ENCODE peak calls at places on chromosomes 2 and 18, in four cellular contexts. One of them, this sample, is unnamed.

GRCh38 chr2:133139847-133140533 is 428.3 kb downstream of the NCKAP5 start:
- DNase-seq in HFF-Myc: no peak
- DNase-seq in Peyer's patch: no peak
- DNase-seq in colonic mucosa: no peak
- DNase-seq in this sample: peak; percentile 10

GRCh38 chr2:236568068-236568921 is 1.3 kb upstream of the ACKR3 start:
- DNase-seq in HFF-Myc: no peak
- DNase-seq in Peyer's patch: peak; percentile 57
- DNase-seq in colonic mucosa: peak; percentile 38
- DNase-seq in this sample: peak; percentile 25

GRCh38 chr2:206533977-206534376 is 90.6 kb downstream of the ADAM23 start:
- DNase-seq in HFF-Myc: no peak
- DNase-seq in Peyer's patch: no peak
- DNase-seq in colonic mucosa: no peak
- DNase-seq in this sample: no peak

GRCh38 chr2:231364961-231365810 is 30.3 kb upstream of the B3GNT7 start:
- DNase-seq in HFF-Myc: peak; percentile 76
- DNase-seq in Peyer's patch: no peak
- DNase-seq in colonic mucosa: peak; percentile 78
- DNase-seq in this sample: peak; percentile 79

GRCh38 chr2:70716951-70717350 is 51.0 kb downstream of the ADD2 start:
- DNase-seq in HFF-Myc: no peak
- DNase-seq in Peyer's patch: no peak
- DNase-seq in colonic mucosa: no peak
- DNase-seq in this sample: no peak

GRCh38 chr2:28326873-28327495 is 65.7 kb upstream of the FOSL2 start:
- DNase-seq in HFF-Myc: no peak
- DNase-seq in Peyer's patch: no peak
- DNase-seq in colonic mucosa: no peak
- DNase-seq in this sample: no peak

GRCh38 chr2:114550895-114551793 is 108.7 kb downstream of the DPP10 start:
- DNase-seq in HFF-Myc: no peak
- DNase-seq in Peyer's patch: no peak
- DNase-seq in colonic mucosa: peak; percentile 78
- DNase-seq in this sample: peak; percentile 19

GRCh38 chr2:84906108-84906899 is 848 bp downstream of the TMSB10 start:
- DNase-seq in HFF-Myc: no peak
- DNase-seq in Peyer's patch: peak; percentile 75
- DNase-seq in colonic mucosa: peak; percentile 60
- DNase-seq in this sample: no peak

GRCh38 chr2:177338177-177338721 is 54.3 kb upstream of the AGPS start:
- DNase-seq in HFF-Myc: peak; percentile 21
- DNase-seq in Peyer's patch: no peak
- DNase-seq in colonic mucosa: no peak
- DNase-seq in this sample: peak; percentile 70

GRCh38 chr18:46434629-46435028 is 222.4 kb downstream of the LOXHD1 start:
- DNase-seq in HFF-Myc: no peak
- DNase-seq in Peyer's patch: no peak
- DNase-seq in colonic mucosa: no peak
- DNase-seq in this sample: no peak

GRCh38 chr2:233035426-233036161 is 3.1 kb downstream of the NEU2 start:
- DNase-seq in HFF-Myc: no peak
- DNase-seq in Peyer's patch: no peak
- DNase-seq in colonic mucosa: no peak
- DNase-seq in this sample: no peak
- H3K4me3 ChIP-seq in HFF-Myc: no peak overlapping the region
- H3K4me3 ChIP-seq in Peyer's patch: no peak overlapping the region
- H3K4me3 ChIP-seq in colonic mucosa: no peak overlapping the region
- H3K4me3 ChIP-seq in this sample: no peak overlapping the region

DNA sequence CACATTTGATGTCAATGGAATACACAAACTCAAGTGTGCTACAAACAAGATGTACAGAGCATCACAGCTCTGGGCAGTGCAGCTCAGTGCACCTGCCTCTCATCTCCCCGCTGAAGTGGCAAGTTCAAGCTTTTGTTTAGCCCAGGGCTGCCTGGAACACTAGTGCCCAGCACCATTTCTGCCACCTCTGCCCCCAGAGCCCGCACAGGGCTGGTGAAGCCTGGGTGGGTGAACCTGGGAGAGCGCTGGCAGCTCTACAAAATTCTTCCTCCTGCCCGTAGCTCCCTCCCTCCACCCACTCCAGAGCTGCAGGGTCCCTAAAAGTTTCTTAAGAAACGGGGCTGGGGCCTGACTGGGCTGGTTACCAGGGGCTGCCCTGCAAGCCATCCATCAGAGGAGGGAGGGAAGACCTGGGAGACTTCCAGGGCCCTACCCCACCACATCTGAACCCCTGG is 1.5 kb downstream of the HES6 start:
- DNase-seq in HFF-Myc: no peak
- DNase-seq in Peyer's patch: no peak
- DNase-seq in colonic mucosa: no peak
- DNase-seq in this sample: no peak
- H3K4me3 ChIP-seq in HFF-Myc: no peak overlapping the region
- H3K4me3 ChIP-seq in Peyer's patch: no peak overlapping the region
- H3K4me3 ChIP-seq in colonic mucosa: no peak overlapping the region
- H3K4me3 ChIP-seq in this sample: no peak overlapping the region

GRCh38 chr2:210225461-210225798 is 183 bp upstream of the ACADL start:
- DNase-seq in HFF-Myc: no peak
- DNase-seq in Peyer's patch: no peak
- DNase-seq in colonic mucosa: peak; percentile 18
- DNase-seq in this sample: peak; percentile 30

GRCh38 chr2:210222607-210223006 is 2.6 kb downstream of the ACADL start:
- DNase-seq in HFF-Myc: no peak
- DNase-seq in Peyer's patch: no peak
- DNase-seq in colonic mucosa: no peak
- DNase-seq in this sample: no peak

GRCh38 chr2:210226186-210226585 is 939 bp upstream of the ACADL start:
- DNase-seq in HFF-Myc: no peak
- DNase-seq in Peyer's patch: no peak
- DNase-seq in colonic mucosa: no peak
- DNase-seq in this sample: no peak

GRCh38 chr2:210227689-210228088 is 2.4 kb upstream of the ACADL start:
- DNase-seq in HFF-Myc: no peak
- DNase-seq in Peyer's patch: no peak
- DNase-seq in colonic mucosa: no peak
- DNase-seq in this sample: no peak

GRCh38 chr2:210224660-210225460 is at the start of gene ACADL:
- DNase-seq in HFF-Myc: no peak
- DNase-seq in Peyer's patch: no peak
- DNase-seq in colonic mucosa: peak; percentile 60
- DNase-seq in this sample: peak; percentile 12
- H3K4me3 ChIP-seq in HFF-Myc: peak within 1 kb of the TSS; percentile 24
- H3K4me3 ChIP-seq in Peyer's patch: peak within 1 kb of the TSS; percentile 60
- H3K4me3 ChIP-seq in colonic mucosa: peak within 1 kb of the TSS; percentile 48
- H3K4me3 ChIP-seq in this sample: peak within 1 kb of the TSS; percentile 55

GRCh38 chr2:51025942-51026574 is 5.9 kb downstream of the NRXN1 start:
- DNase-seq in HFF-Myc: no peak
- DNase-seq in Peyer's patch: no peak
- DNase-seq in colonic mucosa: no peak
- DNase-seq in this sample: no peak
- H3K4me3 ChIP-seq in HFF-Myc: no peak overlapping the region
- H3K4me3 ChIP-seq in Peyer's patch: no peak overlapping the region
- H3K4me3 ChIP-seq in colonic mucosa: no peak overlapping the region
- H3K4me3 ChIP-seq in this sample: no peak overlapping the region

GRCh38 chr2:221555511-221555845 is 16.6 kb downstream of the EPHA4 start:
- DNase-seq in HFF-Myc: no peak
- DNase-seq in Peyer's patch: no peak
- DNase-seq in colonic mucosa: no peak
- DNase-seq in this sample: no peak
- H3K4me3 ChIP-seq in HFF-Myc: no peak overlapping the region
- H3K4me3 ChIP-seq in Peyer's patch: no peak overlapping the region
- H3K4me3 ChIP-seq in colonic mucosa: no peak overlapping the region
- H3K4me3 ChIP-seq in this sample: no peak overlapping the region

DNA sequence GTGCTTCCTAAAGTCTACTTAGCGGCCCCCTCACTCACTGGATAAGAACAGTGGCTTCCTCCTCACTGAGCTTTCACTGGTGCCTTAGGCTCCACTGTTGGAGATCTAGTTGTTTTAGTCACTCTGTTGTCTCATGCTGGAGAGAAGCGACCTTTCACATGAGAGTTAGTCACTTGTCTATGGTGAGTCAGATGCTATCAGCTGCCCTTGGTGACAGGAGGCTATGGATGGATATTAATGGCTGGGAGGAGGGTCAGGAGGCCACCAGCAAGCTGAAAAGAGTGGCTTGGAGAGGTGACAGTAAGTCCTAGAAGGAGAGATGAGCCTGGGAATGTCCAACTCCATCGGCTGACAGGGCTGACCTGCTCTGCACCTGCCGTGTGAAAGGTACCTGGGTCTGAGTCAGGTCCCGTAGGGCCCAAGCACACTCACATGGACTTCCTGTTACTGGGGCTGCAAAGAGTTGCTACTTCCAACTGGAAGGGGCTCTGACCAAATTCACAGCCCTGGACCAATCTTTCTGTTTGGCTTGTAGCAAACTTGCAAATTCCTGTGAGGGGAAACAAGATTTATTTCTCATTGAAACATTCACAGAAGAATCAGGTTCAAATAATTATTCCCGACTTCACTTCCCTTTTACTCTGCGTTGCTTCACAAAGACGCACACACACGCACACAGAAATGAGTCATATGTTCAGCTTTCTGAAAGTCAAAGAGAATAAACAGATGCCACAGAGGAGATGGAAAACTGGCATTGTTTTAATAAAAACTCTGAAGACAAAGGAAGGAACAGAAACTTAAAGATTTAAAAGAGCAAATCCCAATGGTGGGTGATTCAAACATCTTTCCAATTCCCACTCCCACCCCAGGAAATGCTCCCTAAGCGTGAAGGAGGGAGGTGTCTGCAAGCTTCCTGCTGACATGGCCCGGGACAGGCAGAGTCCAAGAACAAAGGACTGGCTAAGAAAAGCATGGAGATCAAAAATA is 203.5 kb upstream of the TWIST2 start:
- DNase-seq in HFF-Myc: no peak
- DNase-seq in Peyer's patch: no peak
- DNase-seq in colonic mucosa: no peak
- DNase-seq in this sample: peak; percentile 76
- H3K4me3 ChIP-seq in HFF-Myc: no peak overlapping the region
- H3K4me3 ChIP-seq in Peyer's patch: no peak overlapping the region
- H3K4me3 ChIP-seq in colonic mucosa: no peak overlapping the region
- H3K4me3 ChIP-seq in this sample: no peak overlapping the region

GRCh38 chr2:9753665-9754531 is 89.4 kb upstream of the TAF1B start:
- DNase-seq in HFF-Myc: no peak
- DNase-seq in Peyer's patch: peak; percentile 42
- DNase-seq in colonic mucosa: peak; percentile 48
- DNase-seq in this sample: no peak
- H3K4me3 ChIP-seq in HFF-Myc: no peak overlapping the region
- H3K4me3 ChIP-seq in Peyer's patch: peak overlapping the region; percentile 5
- H3K4me3 ChIP-seq in colonic mucosa: peak overlapping the region; percentile 8
- H3K4me3 ChIP-seq in this sample: no peak overlapping the region

DNA sequence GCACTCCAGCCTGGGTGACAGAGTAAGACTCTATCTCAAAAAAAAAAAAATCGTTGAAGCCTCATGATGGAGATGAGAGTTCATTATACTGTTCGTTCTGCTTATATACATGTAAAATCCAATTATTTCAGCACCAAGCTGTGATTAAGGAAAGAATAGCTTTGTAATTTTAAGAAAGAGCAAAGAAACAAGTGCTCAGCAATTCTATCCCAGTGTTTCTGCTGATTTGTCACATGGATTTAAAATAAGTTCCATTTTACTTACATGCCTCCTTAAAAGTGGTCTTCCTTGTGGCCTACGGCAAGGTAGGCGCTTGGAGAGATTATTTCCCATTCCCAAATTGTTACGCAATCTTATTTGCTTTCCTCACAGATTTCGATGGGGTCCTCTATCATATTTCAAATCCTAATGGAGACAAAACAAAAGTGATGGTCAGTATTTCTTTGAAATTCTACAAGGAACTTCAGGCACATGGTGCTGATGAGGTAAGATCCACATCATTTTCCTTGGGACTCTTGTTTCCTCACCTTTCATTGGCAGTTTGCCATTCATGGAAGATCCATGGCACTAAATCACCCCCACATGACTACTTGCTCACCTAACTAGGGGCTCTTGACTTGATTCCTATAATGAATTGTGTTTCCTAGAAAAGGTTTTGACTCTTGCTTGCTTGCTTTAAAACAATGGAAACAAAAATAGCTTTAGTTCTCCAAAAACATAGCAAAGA is 11.5 kb downstream of the ARPC2 start:
- DNase-seq in HFF-Myc: no peak
- DNase-seq in Peyer's patch: no peak
- DNase-seq in colonic mucosa: no peak
- DNase-seq in this sample: no peak
- H3K4me3 ChIP-seq in HFF-Myc: no peak overlapping the region
- H3K4me3 ChIP-seq in Peyer's patch: no peak overlapping the region
- H3K4me3 ChIP-seq in colonic mucosa: no peak overlapping the region
- H3K4me3 ChIP-seq in this sample: no peak overlapping the region

This sample was measured in astrocyte of the spinal cord.